ENCODE peak calls at places on chromosomes 6 and 20, in seven cellular contexts. Q, U, M, F, K, L and H are unnamed samples.

GRCh38 chr6:25112207-25112874 is 166.8 kb upstream of the CARMIL1 start:
- DNase-seq in M (no peak), L (no peak), F (no peak), U (no peak), K (no peak), Q (no peak), H (no peak)

GRCh38 chr6:108211676-108212075 is 45.9 kb downstream of the NR2E1 start:
- DNase-seq in K (no peak), M (no peak), Q (no peak), U (no peak), L (no peak), F (no peak), H (no peak)

GRCh38 chr20:4109587-4109986 is 94.2 kb upstream of the RNF24 start:
- DNase-seq in K (no peak), U (no peak), L (no peak), M (no peak), Q (no peak), F (no peak), H (no peak)

GRCh38 chr6:33247977-33248642 is 23.6 kb downstream of the VPS52 start:
- DNase-seq in L (peak), M (peak), Q (peak), K (peak), F (peak), U (peak), H (peak)

GRCh38 chr20:15528386-15529111 is 1044.7 kb downstream of the KIF16B start:
- DNase-seq in K (no peak), F (no peak), L (no peak), M (no peak), U (no peak), Q (no peak), H (no peak)

GRCh38 chr20:2169456-2170088 is 67.9 kb downstream of the STK35 start:
- DNase-seq in L (no peak), Q (no peak), U (no peak), F (no peak), K (no peak), M (no peak), H (no peak)

GRCh38 chr20:31559704-31560093 is 45.4 kb upstream of the ID1 start:
- DNase-seq in Q (no peak), L (no peak), K (no peak), M (no peak), U (no peak), F (no peak), H (no peak)

GRCh38 chr6:98976674-98977365 is 29.1 kb upstream of the FBXL4 start:
- DNase-seq in U (no peak), Q (no peak), L (no peak), K (no peak), M (no peak), F (no peak), H (no peak)

GRCh38 chr20:48040491-48040890 is 255.2 kb upstream of the SULF2 start:
- DNase-seq in U (no peak), L (no peak), K (no peak), M (no peak), F (no peak), Q (no peak), H (no peak)

GRCh38 chr6:797479-798077 is 104.6 kb upstream of the EXOC2 start:
- DNase-seq in L (peak), K (peak), Q (peak), M (no peak), F (peak), U (peak), H (peak)

GRCh38 chr6:4402477-4402976 is 267.2 kb upstream of the ECI2 start:
- DNase-seq in F (peak), K (no peak), L (peak), U (peak), Q (no peak), M (no peak), H (no peak)

GRCh38 chr6:11384531-11385309 is 152.3 kb upstream of the NEDD9 start:
- DNase-seq in Q (no peak), K (no peak), F (no peak), M (no peak), L (no peak), U (no peak), H (no peak)

GRCh38 chr6:26576929-26577719 is 19.6 kb upstream of the ABT1 start:
- DNase-seq in F (no peak), K (peak), L (peak), Q (no peak), M (no peak), U (peak), H (peak)

GRCh38 chr6:119346450-119346849 is 3.1 kb downstream of the MAN1A1 start:
- DNase-seq in L (no peak), Q (no peak), M (no peak), F (no peak), K (no peak), U (no peak), H (no peak)

GRCh38 chr20:29689411-29690225 is 1567.8 kb upstream of the DEFB115 start:
- DNase-seq in F (no peak), K (peak), Q (no peak), L (no peak), U (peak), M (peak), H (peak)

GRCh38 chr6:13660273-13660672 is 45.1 kb downstream of the NOL7 start:
- DNase-seq in Q (no peak), F (no peak), U (no peak), L (no peak), K (no peak), M (no peak), H (no peak)

GRCh38 chr20:51136326-51136725 is 113.4 kb upstream of the KCNG1 start:
- DNase-seq in U (no peak), K (no peak), Q (no peak), L (no peak), F (no peak), M (no peak), H (no peak)

GRCh38 chr6:116385462-116385807 is 14.7 kb downstream of the DSE start:
- DNase-seq in F (no peak), L (peak), M (no peak), U (no peak), K (no peak), Q (no peak), H (peak)

GRCh38 chr6:12577124-12577845 is 139.3 kb upstream of the PHACTR1 start:
- DNase-seq in Q (no peak), K (no peak), U (no peak), F (no peak), M (no peak), L (no peak), H (no peak)

GRCh38 chr20:59736366-59736765 is 132.0 kb downstream of the PHACTR3 start:
- DNase-seq in F (no peak), Q (no peak), U (no peak), M (no peak), L (no peak), K (no peak), H (no peak)

GRCh38 chr6:32529697-32530429 is at the start of gene HLA-DRB5:
- DNase-seq in L (no peak), F (no peak), K (peak), M (no peak), U (peak), Q (peak), H (no peak)

GRCh38 chr6:77095936-77096627 is 367.2 kb downstream of the HTR1B start:
- DNase-seq in L (no peak), U (no peak), F (no peak), Q (no peak), K (no peak), M (no peak), H (no peak)

GRCh38 chr20:58518387-58518786 is 3.2 kb upstream of the APCDD1L start:
- DNase-seq in F (no peak), M (no peak), L (no peak), Q (no peak), K (no peak), U (no peak), H (no peak)

GRCh38 chr6:48419992-48420391 is 309.0 kb upstream of the PTCHD4 start:
- DNase-seq in F (no peak), K (no peak), L (no peak), U (no peak), Q (no peak), M (no peak), H (no peak)

GRCh38 chr20:12180107-12180661 is 262.5 kb downstream of the BTBD3 start:
- DNase-seq in U (no peak), M (no peak), F (no peak), K (no peak), Q (no peak), L (no peak), H (no peak)